ENCODE peak calls at places on chromosomes 6 and 20, in nine cellular contexts. V, C, R, A, N, Q, U, G and K are unnamed samples.

GRCh38 chr6:45703041-45703739 is 312.5 kb downstream of the CLIC5 start:
- DNase-seq in V (no peak), C (no peak), R (no peak), A (no peak), N (no peak), Q (no peak), U (no peak), G (peak), K (no peak)

GRCh38 chr6:56899311-56899710 is 55.6 kb upstream of the BEND6 start:
- DNase-seq in V (no peak), C (no peak), R (no peak), A (no peak), N (no peak), Q (no peak), U (no peak), G (peak), K (no peak)

GRCh38 chr6:7047966-7048365 is 59.8 kb upstream of the RREB1 start:
- DNase-seq in V (no peak), C (no peak), R (no peak), A (no peak), N (no peak), Q (no peak), U (no peak), G (peak), K (no peak)

GRCh38 chr6:44072959-44073611 is 54.2 kb downstream of the MRPL14 start:
- DNase-seq in V (no peak), C (peak), R (peak), A (peak), N (no peak), Q (peak), U (peak), G (peak), K (peak)

GRCh38 chr6:97175806-97176205 is 107.2 kb downstream of the MMS22L start:
- DNase-seq in V (no peak), C (no peak), R (no peak), A (no peak), N (no peak), Q (no peak), U (no peak), G (no peak), K (no peak)

GRCh38 chr6:56706981-56707726 is 64.5 kb upstream of the DST start:
- DNase-seq in V (no peak), C (no peak), R (no peak), A (no peak), N (no peak), Q (no peak), U (no peak), G (no peak), K (no peak)

GRCh38 chr6:115753446-115753845 is 307.2 kb downstream of the FRK start:
- DNase-seq in V (no peak), C (no peak), R (no peak), A (no peak), N (no peak), Q (no peak), U (no peak), G (peak), K (no peak)

GRCh38 chr20:50124496-50124895 is 11.5 kb upstream of the UBE2V1 start:
- DNase-seq in V (no peak), C (no peak), R (no peak), A (no peak), N (no peak), Q (no peak), U (no peak), G (no peak), K (no peak)

GRCh38 chr6:168156742-168157265 is 77.8 kb upstream of the FRMD1 start:
- DNase-seq in V (no peak), C (no peak), R (no peak), A (no peak), N (no peak), Q (no peak), U (peak), G (no peak), K (no peak)

GRCh38 chr6:148857817-148858390 is 111.1 kb downstream of the UST start:
- DNase-seq in V (no peak), C (no peak), R (no peak), A (no peak), N (no peak), Q (no peak), U (no peak), G (peak), K (no peak)

GRCh38 chr6:122014961-122015360 is 384.5 kb upstream of the HSF2 start:
- DNase-seq in V (no peak), C (no peak), R (no peak), A (no peak), N (no peak), Q (no peak), U (no peak), G (peak), K (no peak)

GRCh38 chr6:134117409-134117808 is 65.0 kb upstream of the SLC2A12 start:
- DNase-seq in V (no peak), C (no peak), R (no peak), A (no peak), N (no peak), Q (no peak), U (no peak), G (peak), K (no peak)

GRCh38 chr20:48761023-48761785 is 66.6 kb downstream of the PREX1 start:
- DNase-seq in V (no peak), C (peak), R (no peak), A (peak), N (no peak), Q (no peak), U (peak), G (no peak), K (no peak)

GRCh38 chr6:69216127-69216526 is 580.7 kb downstream of the LMBRD1 start:
- DNase-seq in V (no peak), C (no peak), R (no peak), A (no peak), N (no peak), Q (peak), U (no peak), G (no peak), K (no peak)

GRCh38 chr6:73395875-73396274 is 1.2 kb downstream of the DDX43 start:
- DNase-seq in V (no peak), C (no peak), R (no peak), A (no peak), N (no peak), Q (no peak), U (no peak), G (no peak), K (no peak)

GRCh38 chr20:34472246-34472925 is 43.8 kb upstream of the DYNLRB1 start:
- DNase-seq in V (no peak), C (no peak), R (no peak), A (no peak), N (no peak), Q (no peak), U (no peak), G (peak), K (peak)

GRCh38 chr6:163579111-163579879 is 164.8 kb downstream of the QKI start:
- DNase-seq in V (peak), C (no peak), R (no peak), A (no peak), N (no peak), Q (peak), U (no peak), G (no peak), K (peak)

GRCh38 chr6:97068211-97068610 is 143.7 kb downstream of the KLHL32 start:
- DNase-seq in V (no peak), C (no peak), R (no peak), A (no peak), N (no peak), Q (no peak), U (no peak), G (peak), K (no peak)

GRCh38 chr6:13487122-13488014 is at the start of gene GFOD1:
- DNase-seq in V (peak), C (peak), R (peak), A (peak), N (peak), Q (peak), U (peak), G (peak), K (peak)

GRCh38 chr6:157763129-157763893 is 59.7 kb upstream of the SNX9 start:
- DNase-seq in V (no peak), C (peak), R (no peak), A (peak), N (no peak), Q (peak), U (peak), G (peak), K (peak)

GRCh38 chr6:83958250-83958685 is 75.3 kb upstream of the MRAP2 start:
- DNase-seq in V (no peak), C (no peak), R (no peak), A (no peak), N (no peak), Q (no peak), U (no peak), G (peak), K (no peak)

GRCh38 chr6:156828280-156828703 is 51.1 kb downstream of the ARID1B start:
- DNase-seq in V (no peak), C (no peak), R (no peak), A (no peak), N (no peak), Q (no peak), U (no peak), G (peak), K (peak)

GRCh38 chr6:152669894-152670293 is 27.8 kb upstream of the MYCT1 start:
- DNase-seq in V (no peak), C (no peak), R (no peak), A (no peak), N (no peak), Q (no peak), U (no peak), G (peak), K (peak)

GRCh38 chr6:137820425-137820824 is 46.6 kb upstream of the TNFAIP3 start:
- DNase-seq in V (no peak), C (no peak), R (no peak), A (no peak), N (no peak), Q (no peak), U (no peak), G (peak), K (no peak)